ENCODE peak calls at places on chromosomes 3 and 15, in four cellular contexts. F, G, W and M are unnamed samples.

GRCh38 chr3:160106905-160107861 is 118.0 kb upstream of the C3orf80 start:
- DNase-seq in F (no peak), G (no peak), W (no peak), M (peak)

GRCh38 chr15:88663216-88663615 is 24.4 kb downstream of the ISG20 start:
- DNase-seq in F (peak), W (no peak), G (no peak), M (no peak)

GRCh38 chr3:14428087-14429067 is 26.0 kb downstream of the SLC6A6 start:
- DNase-seq in F (no peak), G (no peak), W (no peak), M (no peak)

GRCh38 chr3:135992072-135992471 is 26.5 kb downstream of the PPP2R3A start:
- DNase-seq in G (peak), W (no peak), F (peak), M (no peak)

GRCh38 chr3:49721861-49722781 is 1.6 kb downstream of the GMPPB start:
- DNase-seq in G (no peak), F (no peak), W (no peak), M (no peak)

GRCh38 chr3:155556531-155556930 is 188.3 kb downstream of the PLCH1 start:
- DNase-seq in W (no peak), F (no peak), G (no peak), M (no peak)

GRCh38 chr3:101038393-101038792 is 45.2 kb upstream of the ABI3BP start:
- DNase-seq in W (no peak), G (no peak), F (no peak), M (no peak)

GRCh38 chr3:11638669-11639402 is 4.9 kb downstream of the VGLL4 start:
- DNase-seq in G (no peak), F (no peak), W (no peak), M (no peak)

GRCh38 chr3:128508852-128509251 is 15.9 kb upstream of the GATA2 start:
- DNase-seq in G (no peak), F (no peak), W (peak), M (no peak)

GRCh38 chr3:105394177-105394576 is 27.5 kb downstream of the ALCAM start:
- DNase-seq in F (peak), W (peak), G (peak), M (no peak)

GRCh38 chr15:51816615-51817014 is 12.8 kb upstream of the TMOD3 start:
- DNase-seq in W (no peak), F (no peak), G (no peak), M (no peak)

GRCh38 chr3:46098319-46098761 is 71.1 kb upstream of the XCR1 start:
- DNase-seq in W (no peak), G (peak), F (peak), M (no peak)

GRCh38 chr15:76274226-76274625 is 37.0 kb downstream of the ETFA start:
- DNase-seq in G (peak), F (peak), W (no peak), M (no peak)

GRCh38 chr3:150922611-150923010 is 17.4 kb upstream of the MINDY4B start:
- DNase-seq in G (no peak), F (peak), W (peak), M (no peak)

GRCh38 chr3:196238612-196239190 is 22.4 kb downstream of the SLC51A start:
- DNase-seq in F (no peak), G (peak), W (no peak), M (no peak)

GRCh38 chr3:186989429-186989828 is 59.1 kb downstream of the ST6GAL1 start:
- DNase-seq in F (no peak), G (no peak), W (no peak), M (peak)

GRCh38 chr3:59408047-59408624 is 358.3 kb upstream of the CFAP20DC start:
- DNase-seq in W (no peak), F (no peak), G (no peak), M (no peak)

GRCh38 chr15:42274693-42274971 is 1.4 kb upstream of the TMEM87A start:
- DNase-seq in W (no peak), G (no peak), F (no peak), M (no peak)

GRCh38 chr15:66252411-66253295 is 897 bp downstream of the MEGF11 start:
- DNase-seq in G (peak), F (peak), W (peak), M (peak)

GRCh38 chr3:48927928-48928327 is 9.3 kb downstream of the ARIH2 start:
- DNase-seq in F (peak), G (no peak), W (no peak), M (no peak)

GRCh38 chr15:95557226-95558046 is 773.1 kb upstream of the NR2F2 start:
- DNase-seq in G (peak), W (no peak), F (peak), M (no peak)

GRCh38 chr15:40909662-40910625 is 15.7 kb downstream of the VPS18 start:
- DNase-seq in W (peak), G (no peak), F (peak), M (peak)

GRCh38 chr15:60130398-60130797 is 126.3 kb downstream of the FOXB1 start:
- DNase-seq in W (no peak), G (no peak), F (no peak), M (no peak)

GRCh38 chr3:35088943-35089342 is 550.4 kb upstream of the ARPP21 start:
- DNase-seq in G (no peak), F (no peak), W (no peak), M (no peak)

GRCh38 chr3:121707531-121708273 is 41.8 kb downstream of the GOLGB1 start:
- DNase-seq in W (no peak), G (no peak), F (no peak), M (no peak)

DNA sequence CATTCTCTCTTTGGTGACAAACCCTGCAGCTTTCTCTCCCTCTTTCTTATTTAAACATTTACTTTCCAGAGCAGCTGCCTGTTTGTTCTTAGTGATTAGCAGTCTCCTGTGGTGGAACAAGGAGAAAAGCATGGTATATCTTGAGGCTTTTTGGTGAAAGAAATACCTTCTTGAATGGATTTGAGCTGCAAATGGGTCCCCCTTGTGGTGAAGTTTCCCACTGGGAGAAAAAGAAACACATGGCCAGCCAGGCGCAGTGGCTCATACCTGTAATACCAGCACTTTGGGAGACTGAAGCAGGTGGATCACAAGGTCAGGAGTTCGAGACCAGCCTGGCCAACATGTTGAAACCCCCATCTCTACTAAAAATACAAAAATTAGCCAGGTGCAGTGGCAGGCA is 48.3 kb upstream of the ACP3 start:
- DNase-seq in F (peak), W (peak), G (no peak), M (no peak)
- TF ChIP-seq CTCF in F (peak), W (peak), G (peak), M (no peak)

GRCh38 chr3:24400015-24400414 is 94.6 kb downstream of the THRB start:
- DNase-seq in W (no peak), G (no peak), F (no peak), M (no peak)
- H3K27ac ChIP-seq in W (no peak), G (no peak), F (no peak), M (no peak)

GRCh38 chr3:107117922-107118576 is 259.2 kb upstream of the CCDC54 start:
- DNase-seq in F (peak), W (peak), G (peak), M (no peak)
- TF ChIP-seq CTCF in F (peak), W (peak), G (peak), M (peak)

GRCh38 chr3:99920530-99921376 is 103.1 kb downstream of the CMSS1 start:
- DNase-seq in G (no peak), W (peak), F (peak), M (peak)
- H3K27ac ChIP-seq in G (no peak), W (peak), F (no peak), M (peak)